ENCODE peak calls at places on chromosome 21, in seven cellular contexts. One of them, this sample, is unnamed.

GRCh38 chr21:26846036-26846931 is 1.1 kb upstream of the ADAMTS1 start:
- DNase-seq in bronchial epithelial cell: peak
- DNase-seq in GM13977: no peak
- DNase-seq in left lung: peak
- DNase-seq in A549: peak
- DNase-seq in sigmoid colon: peak
- DNase-seq in endothelial cell: peak
- DNase-seq in this sample: no peak

GRCh38 chr21:36783612-36784383 is 84.9 kb downstream of the SIM2 start:
- DNase-seq in A549: peak
- DNase-seq in left lung: peak
- DNase-seq in sigmoid colon: no peak
- DNase-seq in endothelial cell: no peak
- DNase-seq in bronchial epithelial cell: peak
- DNase-seq in GM13977: no peak
- DNase-seq in this sample: no peak

GRCh38 chr21:28745131-28746055 is 247.3 kb downstream of the LTN1 start:
- DNase-seq in GM13977: peak
- DNase-seq in endothelial cell: peak
- DNase-seq in sigmoid colon: peak
- DNase-seq in bronchial epithelial cell: peak
- DNase-seq in left lung: peak
- DNase-seq in A549: peak
- DNase-seq in this sample: peak

GRCh38 chr21:28865488-28866186 is 127.0 kb downstream of the LTN1 start:
- DNase-seq in endothelial cell: no peak
- DNase-seq in GM13977: no peak
- DNase-seq in A549: no peak
- DNase-seq in left lung: no peak
- DNase-seq in sigmoid colon: no peak
- DNase-seq in bronchial epithelial cell: no peak
- DNase-seq in this sample: no peak

GRCh38 chr21:42160950-42161225 is 58.1 kb upstream of the ABCG1 start:
- DNase-seq in bronchial epithelial cell: no peak
- DNase-seq in GM13977: peak
- DNase-seq in A549: no peak
- DNase-seq in endothelial cell: no peak
- DNase-seq in sigmoid colon: peak
- DNase-seq in left lung: peak
- DNase-seq in this sample: no peak

GRCh38 chr21:17455451-17455850 is 57.4 kb upstream of the CXADR start:
- DNase-seq in GM13977: no peak
- DNase-seq in sigmoid colon: no peak
- DNase-seq in left lung: no peak
- DNase-seq in bronchial epithelial cell: no peak
- DNase-seq in endothelial cell: no peak
- DNase-seq in A549: peak
- DNase-seq in this sample: no peak

GRCh38 chr21:35020902-35021301 is 28.2 kb downstream of the RUNX1 start:
- DNase-seq in A549: no peak
- DNase-seq in bronchial epithelial cell: peak
- DNase-seq in endothelial cell: no peak
- DNase-seq in GM13977: no peak
- DNase-seq in left lung: no peak
- DNase-seq in sigmoid colon: no peak
- DNase-seq in this sample: no peak

GRCh38 chr21:24895885-24896734 is 711.2 kb downstream of the MRPL39 start:
- DNase-seq in GM13977: no peak
- DNase-seq in endothelial cell: peak
- DNase-seq in A549: no peak
- DNase-seq in sigmoid colon: no peak
- DNase-seq in bronchial epithelial cell: no peak
- DNase-seq in left lung: no peak
- DNase-seq in this sample: no peak

GRCh38 chr21:23152130-23152529 is 2153.9 kb downstream of the NCAM2 start:
- DNase-seq in sigmoid colon: no peak
- DNase-seq in A549: no peak
- DNase-seq in bronchial epithelial cell: no peak
- DNase-seq in GM13977: no peak
- DNase-seq in left lung: no peak
- DNase-seq in endothelial cell: no peak
- DNase-seq in this sample: no peak

GRCh38 chr21:46424621-46425020 is 34.1 kb upstream of the DIP2A start:
- DNase-seq in left lung: no peak
- DNase-seq in sigmoid colon: no peak
- DNase-seq in endothelial cell: no peak
- DNase-seq in A549: no peak
- DNase-seq in GM13977: no peak
- DNase-seq in bronchial epithelial cell: no peak
- DNase-seq in this sample: no peak

GRCh38 chr21:18959817-18960216 is 556.2 kb upstream of the TMPRSS15 start:
- DNase-seq in sigmoid colon: no peak
- DNase-seq in bronchial epithelial cell: no peak
- DNase-seq in endothelial cell: no peak
- DNase-seq in A549: no peak
- DNase-seq in left lung: no peak
- DNase-seq in GM13977: no peak
- DNase-seq in this sample: no peak

GRCh38 chr21:42073140-42074099 is 2.3 kb downstream of the UMODL1 start:
- DNase-seq in A549: no peak
- DNase-seq in sigmoid colon: no peak
- DNase-seq in left lung: no peak
- DNase-seq in bronchial epithelial cell: peak
- DNase-seq in GM13977: no peak
- DNase-seq in endothelial cell: no peak
- DNase-seq in this sample: no peak

GRCh38 chr21:27700974-27701614 is 734.2 kb upstream of the ADAMTS5 start:
- DNase-seq in A549: peak
- DNase-seq in endothelial cell: peak
- DNase-seq in sigmoid colon: peak
- DNase-seq in left lung: peak
- DNase-seq in bronchial epithelial cell: peak
- DNase-seq in GM13977: peak
- DNase-seq in this sample: peak

GRCh38 chr21:15063821-15064575 is 802 bp downstream of the NRIP1 start:
- DNase-seq in left lung: peak
- DNase-seq in A549: no peak
- DNase-seq in GM13977: no peak
- DNase-seq in sigmoid colon: peak
- DNase-seq in bronchial epithelial cell: peak
- DNase-seq in endothelial cell: peak
- DNase-seq in this sample: no peak

GRCh38 chr21:36320421-36321324 is 676 bp downstream of the MORC3 start:
- DNase-seq in GM13977: peak
- DNase-seq in endothelial cell: peak
- DNase-seq in left lung: peak
- DNase-seq in sigmoid colon: peak
- DNase-seq in A549: peak
- DNase-seq in bronchial epithelial cell: peak
- DNase-seq in this sample: peak

GRCh38 chr21:46555678-46556077 is 49.2 kb downstream of the S100B start:
- DNase-seq in sigmoid colon: no peak
- DNase-seq in bronchial epithelial cell: no peak
- DNase-seq in GM13977: no peak
- DNase-seq in left lung: no peak
- DNase-seq in A549: no peak
- DNase-seq in endothelial cell: no peak
- DNase-seq in this sample: no peak

GRCh38 chr21:28725396-28725795 is 267.3 kb downstream of the LTN1 start:
- DNase-seq in endothelial cell: no peak
- DNase-seq in sigmoid colon: no peak
- DNase-seq in bronchial epithelial cell: peak
- DNase-seq in GM13977: no peak
- DNase-seq in left lung: no peak
- DNase-seq in A549: no peak
- DNase-seq in this sample: no peak

GRCh38 chr21:43645987-43646386 is 13.3 kb downstream of the HSF2BP start:
- DNase-seq in bronchial epithelial cell: no peak
- DNase-seq in left lung: no peak
- DNase-seq in endothelial cell: no peak
- DNase-seq in A549: peak
- DNase-seq in sigmoid colon: no peak
- DNase-seq in GM13977: no peak
- DNase-seq in this sample: no peak

GRCh38 chr21:43646550-43647260 is 12.6 kb downstream of the HSF2BP start:
- DNase-seq in bronchial epithelial cell: peak
- DNase-seq in left lung: peak
- DNase-seq in endothelial cell: peak
- DNase-seq in A549: peak
- DNase-seq in GM13977: peak
- DNase-seq in sigmoid colon: peak
- DNase-seq in this sample: peak

GRCh38 chr21:43643193-43643592 is 16.1 kb downstream of the HSF2BP start:
- DNase-seq in GM13977: no peak
- DNase-seq in A549: no peak
- DNase-seq in bronchial epithelial cell: no peak
- DNase-seq in left lung: no peak
- DNase-seq in sigmoid colon: no peak
- DNase-seq in endothelial cell: no peak
- DNase-seq in this sample: no peak

GRCh38 chr21:43644609-43645008 is 14.7 kb downstream of the HSF2BP start:
- DNase-seq in sigmoid colon: no peak
- DNase-seq in A549: peak
- DNase-seq in bronchial epithelial cell: peak
- DNase-seq in GM13977: no peak
- DNase-seq in endothelial cell: no peak
- DNase-seq in left lung: no peak
- DNase-seq in this sample: no peak

DNA sequence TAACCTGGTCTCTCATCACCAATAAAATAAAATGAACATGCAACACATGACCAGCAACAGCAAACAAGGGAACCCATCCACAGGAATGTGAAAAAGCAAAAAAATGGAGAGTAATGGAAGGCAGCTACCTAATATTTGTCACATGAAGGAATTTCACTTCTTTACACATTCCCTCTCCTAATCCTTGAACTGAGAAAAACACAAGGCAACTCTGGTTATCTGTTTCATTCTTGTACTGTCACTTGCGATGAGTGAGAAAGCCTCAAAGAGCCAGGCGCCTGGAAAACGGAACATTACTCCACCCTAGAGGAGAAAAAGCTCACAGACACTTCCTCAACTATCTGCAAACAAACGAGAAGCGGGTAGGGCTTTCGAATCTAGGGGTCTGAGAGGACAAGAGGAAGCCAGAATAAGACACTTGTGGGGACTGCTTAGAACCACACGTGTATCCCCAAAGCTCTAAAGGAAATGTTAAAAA is 13.8 kb downstream of the HSF2BP start:
- DNase-seq in bronchial epithelial cell: peak
- DNase-seq in A549: peak
- DNase-seq in endothelial cell: peak
- DNase-seq in sigmoid colon: peak
- DNase-seq in GM13977: peak
- DNase-seq in left lung: peak
- DNase-seq in this sample: peak
- TF ChIP-seq CTCF in bronchial epithelial cell: peak
- TF ChIP-seq CTCF in A549: peak
- TF ChIP-seq CTCF in endothelial cell: no peak
- TF ChIP-seq CTCF in sigmoid colon: no peak
- TF ChIP-seq CTCF in GM13977: peak
- TF ChIP-seq CTCF in left lung: peak
- TF ChIP-seq CTCF in this sample: peak

GRCh38 chr21:40719615-40720014 is 127.3 kb downstream of the DSCAM start:
- DNase-seq in sigmoid colon: no peak
- DNase-seq in left lung: no peak
- DNase-seq in A549: no peak
- DNase-seq in endothelial cell: no peak
- DNase-seq in GM13977: no peak
- DNase-seq in bronchial epithelial cell: no peak
- DNase-seq in this sample: no peak
- TF ChIP-seq CTCF in sigmoid colon: no peak
- TF ChIP-seq CTCF in left lung: no peak
- TF ChIP-seq CTCF in A549: no peak
- TF ChIP-seq CTCF in endothelial cell: no peak
- TF ChIP-seq CTCF in GM13977: no peak
- TF ChIP-seq CTCF in bronchial epithelial cell: no peak
- TF ChIP-seq CTCF in this sample: no peak

DNA sequence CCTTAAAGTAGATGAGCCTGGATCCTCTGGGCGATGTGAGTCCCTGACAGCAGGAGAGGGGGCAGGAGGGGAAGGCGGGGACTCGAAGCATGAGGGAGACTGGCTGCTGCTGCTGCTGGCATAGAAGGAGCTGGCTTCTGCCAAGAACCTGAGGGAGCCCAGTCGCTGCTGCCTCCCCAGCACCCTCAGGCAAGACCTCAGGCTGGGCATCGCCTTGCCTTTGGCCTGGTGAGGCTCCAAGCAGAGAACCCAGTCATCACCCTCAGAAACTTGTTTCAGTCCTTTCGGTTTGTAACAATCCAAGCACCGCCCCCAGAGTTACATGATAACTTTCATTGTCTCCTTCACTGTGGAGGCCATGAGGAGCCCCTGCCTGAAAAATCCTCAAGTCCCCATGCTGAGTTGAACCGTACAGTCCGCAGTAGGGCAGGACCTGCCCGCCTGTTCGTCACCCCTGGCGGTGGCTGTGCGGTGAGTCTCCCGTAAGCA is 38.8 kb downstream of the POFUT2 start:
- DNase-seq in bronchial epithelial cell: no peak
- DNase-seq in sigmoid colon: peak
- DNase-seq in left lung: no peak
- DNase-seq in GM13977: no peak
- DNase-seq in A549: no peak
- DNase-seq in endothelial cell: no peak
- DNase-seq in this sample: no peak
- TF ChIP-seq CTCF in bronchial epithelial cell: no peak
- TF ChIP-seq CTCF in sigmoid colon: no peak
- TF ChIP-seq CTCF in left lung: no peak
- TF ChIP-seq CTCF in GM13977: no peak
- TF ChIP-seq CTCF in A549: no peak
- TF ChIP-seq CTCF in endothelial cell: no peak
- TF ChIP-seq CTCF in this sample: no peak

GRCh38 chr21:32658524-32658923 is 46.3 kb upstream of the CFAP298 start:
- DNase-seq in GM13977: no peak
- DNase-seq in sigmoid colon: no peak
- DNase-seq in bronchial epithelial cell: no peak
- DNase-seq in A549: no peak
- DNase-seq in endothelial cell: no peak
- DNase-seq in left lung: no peak
- DNase-seq in this sample: no peak

GRCh38 chr21:32648165-32648564 is 36.0 kb upstream of the CFAP298 start:
- DNase-seq in endothelial cell: no peak
- DNase-seq in GM13977: no peak
- DNase-seq in A549: no peak
- DNase-seq in left lung: no peak
- DNase-seq in bronchial epithelial cell: no peak
- DNase-seq in sigmoid colon: no peak
- DNase-seq in this sample: no peak

DNA sequence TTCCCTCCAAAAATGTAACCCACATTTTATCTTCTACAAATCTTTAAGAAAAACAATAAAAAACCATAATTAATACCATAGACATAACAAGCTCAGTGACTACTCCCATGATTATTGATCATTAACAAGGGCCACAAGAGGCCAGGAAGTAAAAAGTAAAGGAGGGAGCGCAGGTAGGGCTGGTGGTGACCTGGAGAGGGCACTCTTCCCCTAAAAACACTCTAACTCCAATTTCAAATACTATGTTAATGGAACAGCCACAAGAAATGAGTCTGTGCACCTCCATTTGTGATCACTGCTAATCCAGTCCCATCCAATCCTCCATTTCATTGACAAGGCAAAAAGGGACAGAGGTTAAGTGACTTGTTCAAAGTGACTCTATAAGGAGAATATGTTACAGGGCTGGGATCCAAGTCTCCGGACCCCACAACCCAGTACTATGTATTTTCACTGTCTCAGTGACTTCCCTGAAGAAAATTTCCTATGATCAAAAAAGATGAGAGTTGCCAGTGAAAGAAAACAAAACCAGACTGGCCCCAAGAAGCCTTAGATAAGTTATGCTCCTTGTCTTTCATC is 41.2 kb upstream of the CFAP298 start:
- DNase-seq in bronchial epithelial cell: peak
- DNase-seq in A549: peak
- DNase-seq in GM13977: peak
- DNase-seq in endothelial cell: peak
- DNase-seq in left lung: no peak
- DNase-seq in sigmoid colon: no peak
- DNase-seq in this sample: peak
- TF ChIP-seq CTCF in bronchial epithelial cell: peak
- TF ChIP-seq CTCF in A549: peak
- TF ChIP-seq CTCF in GM13977: peak
- TF ChIP-seq CTCF in endothelial cell: peak
- TF ChIP-seq CTCF in left lung: peak
- TF ChIP-seq CTCF in sigmoid colon: no peak
- TF ChIP-seq CTCF in this sample: peak

This sample was measured in GM10248.